ENCODE peak calls at places on chromosomes 2 and 18, in five cellular contexts. F is endothelial cell, Z is fibroblast of the aortic adventitia, J is fibroblast of lung, T is neural crest cell. L is an unnamed sample.

GRCh38 chr2:14661163-14661562 is 28.6 kb downstream of the LRATD1 start:
- DNase-seq in F (no peak), Z (no peak), J (no peak), T (no peak), L (no peak)

GRCh38 chr2:229731916-229732315 is 17.6 kb upstream of the DNER start:
- DNase-seq in F (no peak), Z (peak), J (peak), T (no peak), L (peak)

GRCh38 chr2:3628241-3628679 is 29.7 kb upstream of the ALLC start:
- DNase-seq in F (no peak), Z (no peak), J (no peak), T (no peak), L (no peak)

GRCh38 chr2:28894470-28895188 is at the start of gene WDR43:
- DNase-seq in F (peak), Z (peak), J (peak), T (peak), L (peak)

GRCh38 chr2:21441442-21441841 is 317.7 kb downstream of the TDRD15 start:
- DNase-seq in F (no peak), Z (no peak), J (no peak), T (no peak), L (no peak)

GRCh38 chr18:61900504-61901281 is 7.9 kb upstream of the RNF152 start:
- DNase-seq in F (no peak), Z (no peak), J (no peak), T (no peak), L (no peak)

GRCh38 chr2:2648094-2648493 is 317.0 kb upstream of the MYT1L start:
- DNase-seq in F (no peak), Z (no peak), J (no peak), T (no peak), L (no peak)

GRCh38 chr2:177606636-177607035 is 214.1 kb downstream of the AGPS start:
- DNase-seq in F (no peak), Z (peak), J (peak), T (no peak), L (peak)

GRCh38 chr2:240586919-240587800 is 626 bp downstream of the CAPN10 start:
- DNase-seq in F (no peak), Z (no peak), J (no peak), T (no peak), L (no peak)

GRCh38 chr2:128279786-128280701 is 38.6 kb downstream of the HS6ST1 start:
- DNase-seq in F (no peak), Z (no peak), J (no peak), T (no peak), L (no peak)

GRCh38 chr2:16716051-16716450 is 50.4 kb upstream of the CYRIA start:
- DNase-seq in F (no peak), Z (no peak), J (no peak), T (no peak), L (no peak)

GRCh38 chr2:19111297-19111696 is 247.1 kb downstream of the OSR1 start:
- DNase-seq in F (no peak), Z (no peak), J (no peak), T (no peak), L (peak)

GRCh38 chr18:59916746-59917145 is 16.9 kb downstream of the PMAIP1 start:
- DNase-seq in F (no peak), Z (no peak), J (no peak), T (no peak), L (no peak)

GRCh38 chr2:5696741-5697521 is 4.7 kb downstream of the SOX11 start:
- DNase-seq in F (peak), Z (no peak), J (peak), T (peak), L (peak)

GRCh38 chr2:201406077-201406662 is 45.1 kb downstream of the TRAK2 start:
- DNase-seq in F (no peak), Z (peak), J (peak), T (no peak), L (peak)

GRCh38 chr2:137975280-137976271 is 11.3 kb downstream of the HNMT start:
- DNase-seq in F (no peak), Z (no peak), J (no peak), T (no peak), L (no peak)

GRCh38 chr2:197477764-197478163 is 21.9 kb downstream of the HSPD1 start:
- DNase-seq in F (no peak), Z (no peak), J (no peak), T (no peak), L (no peak)

GRCh38 chr18:23067236-23067635 is 68.0 kb upstream of the CABLES1 start:
- DNase-seq in F (no peak), Z (no peak), J (peak), T (no peak), L (no peak)

GRCh38 chr2:95359501-95359930 is 43.0 kb upstream of the FAHD2A start:
- DNase-seq in F (no peak), Z (no peak), J (no peak), T (no peak), L (no peak)

GRCh38 chr2:217923007-217923686 is 79.6 kb downstream of the TNS1 start:
- DNase-seq in F (no peak), Z (no peak), J (no peak), T (no peak), L (no peak)

GRCh38 chr2:149648282-149649030 is 60.9 kb upstream of the MMADHC start:
- DNase-seq in F (no peak), Z (peak), J (peak), T (no peak), L (peak)

GRCh38 chr2:110095994-110096633 is 19.5 kb downstream of the MALL start:
- DNase-seq in F (no peak), Z (no peak), J (no peak), T (no peak), L (no peak)

GRCh38 chr2:159249955-159250723 is 36.4 kb downstream of the WDSUB1 start:
- DNase-seq in F (no peak), Z (peak), J (peak), T (no peak), L (peak)

GRCh38 chr2:113174369-113174735 is 581 bp downstream of the PSD4 start:
- DNase-seq in F (no peak), Z (no peak), J (no peak), T (no peak), L (no peak)

GRCh38 chr2:113175101-113175628 is 1.4 kb downstream of the PSD4 start:
- DNase-seq in F (no peak), Z (no peak), J (no peak), T (no peak), L (no peak)

GRCh38 chr2:113173563-113174368 is at the start of gene PSD4:
- DNase-seq in F (no peak), Z (no peak), J (no peak), T (no peak), L (no peak)

GRCh38 chr2:113171359-113172075 is 2.3 kb upstream of the PSD4 start:
- DNase-seq in F (no peak), Z (no peak), J (no peak), T (no peak), L (no peak)

GRCh38 chr2:113172721-113173562 is 829 bp upstream of the PSD4 start:
- DNase-seq in F (no peak), Z (no peak), J (no peak), T (no peak), L (no peak)
- TF ChIP-seq CTCF in F (no peak), Z (no peak), J (no peak), T (no peak), L (no peak)

GRCh38 chr18:44824884-44825283 is 144.2 kb downstream of the SETBP1 start:
- DNase-seq in F (no peak), Z (no peak), J (no peak), T (no peak), L (no peak)
- TF ChIP-seq CTCF in F (no peak), Z (no peak), J (no peak), T (no peak), L (no peak)

GRCh38 chr2:120403676-120404075 is 57.7 kb downstream of the INHBB start:
- DNase-seq in F (no peak), Z (no peak), J (no peak), T (no peak), L (no peak)

GRCh38 chr2:120401275-120402069 is 55.5 kb downstream of the INHBB start:
- DNase-seq in F (no peak), Z (no peak), J (no peak), T (no peak), L (no peak)

GRCh38 chr2:120402070-120402440 is 56.1 kb downstream of the INHBB start:
- DNase-seq in F (no peak), Z (no peak), J (no peak), T (no peak), L (no peak)

GRCh38 chr2:120403261-120403660 is 57.3 kb downstream of the INHBB start:
- DNase-seq in F (no peak), Z (no peak), J (no peak), T (no peak), L (no peak)

GRCh38 chr2:120402508-120402907 is 56.6 kb downstream of the INHBB start:
- DNase-seq in F (no peak), Z (no peak), J (no peak), T (no peak), L (no peak)
- TF ChIP-seq CTCF in F (no peak), Z (no peak), J (no peak), T (no peak), L (no peak)

GRCh38 chr18:31199190-31199769 is 36.6 kb upstream of the DSC1 start:
- DNase-seq in F (no peak), Z (no peak), J (no peak), T (no peak), L (no peak)
- TF ChIP-seq CTCF in F (no peak), Z (no peak), J (no peak), T (no peak), L (no peak)

GRCh38 chr2:67854798-67855197 is 208.0 kb downstream of the C1D start:
- DNase-seq in F (no peak), Z (no peak), J (no peak), T (no peak), L (no peak)
- TF ChIP-seq CTCF in F (no peak), Z (no peak), J (no peak), T (no peak), L (no peak)

DNA sequence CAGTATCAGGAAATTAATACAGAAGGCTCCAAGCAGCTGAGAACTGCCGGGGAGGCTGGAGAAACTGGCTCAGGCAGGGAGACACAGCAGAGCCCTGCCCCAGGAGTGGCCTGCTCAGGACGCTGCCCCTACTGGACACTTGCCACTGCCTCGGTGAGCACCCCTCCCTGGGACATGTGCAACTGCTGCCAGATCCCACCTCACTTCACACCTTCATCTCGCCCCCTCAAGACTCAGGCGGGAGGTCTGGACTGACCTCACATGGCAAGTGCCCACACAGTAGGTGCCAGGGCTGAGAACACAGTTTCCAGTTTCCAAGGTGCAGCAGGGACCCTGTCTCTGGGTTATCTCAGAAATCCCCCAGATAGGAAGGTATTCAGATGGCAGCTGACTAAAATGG is 33.8 kb upstream of the LBH start:
- DNase-seq in F (peak), Z (no peak), J (no peak), T (no peak), L (no peak)
- TF ChIP-seq CTCF in F (no peak), Z (no peak), J (no peak), T (no peak), L (no peak)

DNA sequence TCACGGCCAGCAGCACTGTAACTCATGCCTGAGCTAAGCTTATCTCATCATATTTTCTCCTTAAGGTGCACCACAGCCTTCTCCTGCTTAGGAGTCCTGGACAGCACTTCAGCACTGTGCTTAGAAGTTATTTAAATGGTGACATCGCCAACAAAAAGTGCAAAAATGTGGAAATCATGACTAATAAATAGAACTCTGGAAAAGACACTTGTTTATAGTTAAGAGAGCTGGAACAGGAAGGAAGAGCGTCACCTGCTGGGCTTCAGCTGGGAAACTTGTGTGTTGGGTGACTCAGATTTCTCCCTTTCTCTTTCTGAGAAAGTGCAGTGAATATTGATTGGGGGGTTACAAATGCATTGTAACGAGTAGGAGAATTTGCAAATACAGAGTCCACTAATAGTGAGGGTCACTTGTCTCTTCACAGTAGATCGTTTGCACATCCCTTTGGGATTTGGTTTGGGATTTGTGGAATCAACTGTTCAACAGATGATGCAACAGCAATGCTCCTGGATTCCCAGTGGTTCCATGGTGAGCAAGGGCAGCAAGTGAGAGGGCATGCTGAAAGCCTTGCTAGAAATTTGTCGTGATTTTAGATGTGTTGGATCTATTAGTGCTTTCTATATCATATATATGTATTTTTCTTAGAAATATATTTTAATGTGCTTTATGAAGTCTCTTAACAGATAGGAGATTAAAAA is 84.2 kb downstream of the DOK6 start:
- DNase-seq in F (no peak), Z (peak), J (peak), T (no peak), L (peak)
- TF ChIP-seq CTCF in F (no peak), Z (no peak), J (peak), T (no peak), L (peak)

GRCh38 chr2:86566158-86566827 is 3.0 kb upstream of the CHMP3 start:
- DNase-seq in F (no peak), Z (no peak), J (no peak), T (no peak), L (no peak)
- TF ChIP-seq CTCF in F (no peak), Z (no peak), J (no peak), T (no peak), L (no peak)